ENCODE peak calls at places on chromosomes 16 and 17, in six cellular contexts. Y, D, K, T, Q and S are unnamed samples.

GRCh38 chr16:54522596-54522995 is 236.0 kb upstream of the IRX3 start:
- DNase-seq in Y (no peak), D (no peak), K (peak), T (no peak), Q (no peak), S (no peak)

GRCh38 chr17:2655526-2655925 is 56.0 kb downstream of the CLUH start:
- DNase-seq in Y (no peak), D (no peak), K (no peak), T (no peak), Q (no peak), S (no peak)

GRCh38 chr16:73172621-73173312 is 124.8 kb upstream of the ZFHX3 start:
- DNase-seq in Y (peak), D (peak), K (peak), T (no peak), Q (peak), S (no peak)

GRCh38 chr16:77657016-77657415 is 65.3 kb upstream of the NUDT7 start:
- DNase-seq in Y (no peak), D (no peak), K (no peak), T (peak), Q (no peak), S (no peak)

GRCh38 chr17:66950886-66951604 is 13.5 kb upstream of the CACNG4 start:
- DNase-seq in Y (no peak), D (no peak), K (no peak), T (no peak), Q (no peak), S (no peak)

GRCh38 chr17:83203472-83204221 is 124.2 kb downstream of the METRNL start:
- DNase-seq in Y (peak), D (no peak), K (no peak), T (no peak), Q (peak), S (no peak)

GRCh38 chr17:63966646-63967265 is 6.0 kb downstream of the SCN4A start:
- DNase-seq in Y (no peak), D (no peak), K (no peak), T (no peak), Q (no peak), S (no peak)

GRCh38 chr17:42354956-42355843 is 33.0 kb downstream of the STAT3 start:
- DNase-seq in Y (no peak), D (no peak), K (no peak), T (no peak), Q (no peak), S (no peak)

GRCh38 chr16:1258218-1258587 is 2.3 kb downstream of the TPSD1 start:
- DNase-seq in Y (no peak), D (no peak), K (no peak), T (peak), Q (no peak), S (no peak)

GRCh38 chr17:40253565-40253964 is 34.1 kb upstream of the CDC6 start:
- DNase-seq in Y (no peak), D (no peak), K (no peak), T (no peak), Q (no peak), S (no peak)

GRCh38 chr16:57192720-57193486 is 6.8 kb downstream of the RSPRY1 start:
- DNase-seq in Y (no peak), D (no peak), K (no peak), T (no peak), Q (no peak), S (no peak)

GRCh38 chr16:88453621-88454314 is 688 bp downstream of the ZFPM1 start:
- DNase-seq in Y (no peak), D (no peak), K (peak), T (peak), Q (no peak), S (no peak)

GRCh38 chr17:27807567-27808470 is 7.5 kb upstream of the NOS2 start:
- DNase-seq in Y (peak), D (no peak), K (peak), T (peak), Q (no peak), S (peak)

GRCh38 chr16:70700101-70701020 is 14.5 kb upstream of the MTSS2 start:
- DNase-seq in Y (no peak), D (no peak), K (no peak), T (no peak), Q (peak), S (no peak)

GRCh38 chr16:85839681-85840240 is 40.3 kb downstream of the COX4I1 start:
- DNase-seq in Y (no peak), D (no peak), K (no peak), T (no peak), Q (no peak), S (no peak)
- TF ChIP-seq POLR2A in Y (no peak), D (no peak), K (no peak), T (no peak), Q (no peak), S (no peak)

GRCh38 chr16:79814124-79814523 is 213.6 kb upstream of the MAF start:
- DNase-seq in Y (no peak), D (no peak), K (no peak), T (no peak), Q (no peak), S (no peak)

GRCh38 chr16:79811541-79811940 is 211.0 kb upstream of the MAF start:
- DNase-seq in Y (no peak), D (no peak), K (no peak), T (no peak), Q (no peak), S (no peak)

GRCh38 chr16:79809376-79809775 is 208.8 kb upstream of the MAF start:
- DNase-seq in Y (no peak), D (no peak), K (no peak), T (no peak), Q (no peak), S (no peak)

GRCh38 chr16:79808731-79809130 is 208.2 kb upstream of the MAF start:
- DNase-seq in Y (no peak), D (no peak), K (no peak), T (no peak), Q (no peak), S (no peak)

DNA sequence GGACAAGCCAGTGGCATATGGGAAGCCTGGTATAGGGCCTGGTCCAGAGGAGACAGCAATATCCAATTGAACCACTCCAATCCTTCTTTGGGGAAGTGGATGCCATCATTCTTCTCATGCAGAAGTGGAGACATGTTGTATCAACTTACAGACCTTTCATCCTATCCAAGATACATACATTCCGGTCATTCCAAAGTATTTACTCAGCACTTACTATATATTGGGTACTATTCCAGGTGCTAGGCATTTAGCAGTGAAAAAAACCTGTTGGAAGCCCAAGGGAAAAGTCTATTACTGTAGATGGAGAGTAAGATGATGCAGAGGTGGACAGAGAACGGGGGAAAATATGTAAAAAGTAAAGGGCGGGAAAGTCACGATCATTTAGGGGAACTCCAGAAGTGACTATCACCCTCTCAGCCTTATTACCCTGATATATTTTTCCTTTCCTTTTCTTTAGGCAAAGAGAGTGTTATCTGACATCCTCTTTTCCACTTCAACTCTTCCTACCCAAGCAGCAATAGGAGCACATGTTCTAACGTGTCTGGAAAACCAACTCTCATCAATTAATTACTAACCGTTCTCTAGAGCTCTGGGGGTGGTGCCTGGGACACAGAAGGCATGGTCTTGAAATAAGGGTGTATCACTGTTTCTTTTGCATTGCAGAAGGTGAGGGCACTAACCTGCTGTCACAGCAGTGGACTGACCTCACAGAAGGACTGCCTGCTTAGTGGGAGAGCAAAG is 210.1 kb upstream of the MAF start:
- DNase-seq in Y (no peak), D (no peak), K (no peak), T (no peak), Q (no peak), S (no peak)
- TF ChIP-seq POLR2A in Y (no peak), D (no peak), K (no peak), T (no peak), Q (no peak), S (no peak)

GRCh38 chr17:48605409-48605864 is 651 bp upstream of the HOXB6 start:
- DNase-seq in Y (no peak), D (no peak), K (no peak), T (no peak), Q (no peak), S (no peak)

GRCh38 chr17:48603959-48604769 is 622 bp downstream of the HOXB6 start:
- DNase-seq in Y (peak), D (no peak), K (peak), T (no peak), Q (no peak), S (no peak)

GRCh38 chr17:48605991-48606891 is 1.5 kb upstream of the HOXB6 start:
- DNase-seq in Y (no peak), D (no peak), K (no peak), T (no peak), Q (no peak), S (no peak)

GRCh38 chr17:48606892-48607241 is 2.1 kb upstream of the HOXB6 start:
- DNase-seq in Y (no peak), D (no peak), K (no peak), T (no peak), Q (no peak), S (no peak)

DNA sequence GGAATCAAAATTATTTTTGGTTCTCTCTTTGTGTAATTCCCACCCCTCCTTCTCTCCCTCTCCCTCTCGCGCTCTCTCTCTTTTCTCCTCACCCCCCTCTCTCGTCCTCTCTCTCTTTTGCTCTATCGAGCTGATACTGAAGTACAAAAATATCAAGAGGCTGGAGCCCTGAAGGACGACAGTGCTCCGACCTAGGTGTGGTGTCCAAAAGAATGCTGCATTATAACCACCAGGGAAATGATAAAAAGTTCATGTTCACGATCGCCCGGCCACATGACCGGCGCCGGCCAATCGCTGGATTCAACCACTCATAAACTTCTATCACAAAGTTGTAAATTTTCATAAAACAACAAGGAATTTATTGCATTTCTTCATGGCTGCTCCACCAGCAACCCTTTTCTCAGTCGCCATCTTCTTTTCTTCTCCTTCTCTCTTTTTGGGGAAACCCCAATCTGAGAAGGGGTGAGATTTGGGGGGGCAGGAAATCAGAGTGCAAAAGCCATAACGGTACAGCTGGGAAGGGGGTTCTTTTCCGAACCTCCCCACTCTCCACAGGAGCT is at the start of gene HOXB6:
- DNase-seq in Y (no peak), D (no peak), K (peak), T (no peak), Q (no peak), S (no peak)
- TF ChIP-seq POLR2A in Y (no peak), D (no peak), K (peak), T (no peak), Q (peak), S (no peak)

GRCh38 chr17:75261336-75262111 is at the start of the genes GGA3 and MRPS7:
- DNase-seq in Y (peak), D (peak), K (peak), T (peak), Q (peak), S (peak)

GRCh38 chr17:75263051-75263450 is 1.4 kb downstream of the MRPS7 start:
- DNase-seq in Y (no peak), D (no peak), K (no peak), T (peak), Q (no peak), S (no peak)

GRCh38 chr17:75265614-75266314 is 4.1 kb downstream of the MRPS7 start:
- DNase-seq in Y (no peak), D (no peak), K (no peak), T (no peak), Q (no peak), S (no peak)

GRCh38 chr17:75262112-75262606 is 480 bp downstream of the MRPS7 start:
- DNase-seq in Y (no peak), D (no peak), K (no peak), T (no peak), Q (no peak), S (no peak)

GRCh38 chr17:75260679-75261335 is 599 bp downstream of the GGA3 start:
- DNase-seq in Y (no peak), D (no peak), K (no peak), T (no peak), Q (no peak), S (no peak)
- TF ChIP-seq POLR2A in Y (no peak), D (no peak), K (no peak), T (no peak), Q (no peak), S (peak)

GRCh38 chr16:22786284-22786683 is 27.7 kb upstream of the HS3ST2 start:
- DNase-seq in Y (no peak), D (no peak), K (no peak), T (no peak), Q (no peak), S (no peak)

GRCh38 chr16:22787456-22788189 is 26.3 kb upstream of the HS3ST2 start:
- DNase-seq in Y (no peak), D (no peak), K (no peak), T (no peak), Q (no peak), S (no peak)

GRCh38 chr16:22789281-22789945 is 24.5 kb upstream of the HS3ST2 start:
- DNase-seq in Y (no peak), D (no peak), K (no peak), T (no peak), Q (no peak), S (no peak)

GRCh38 chr16:22786691-22787090 is 27.3 kb upstream of the HS3ST2 start:
- DNase-seq in Y (no peak), D (no peak), K (no peak), T (no peak), Q (no peak), S (no peak)

DNA sequence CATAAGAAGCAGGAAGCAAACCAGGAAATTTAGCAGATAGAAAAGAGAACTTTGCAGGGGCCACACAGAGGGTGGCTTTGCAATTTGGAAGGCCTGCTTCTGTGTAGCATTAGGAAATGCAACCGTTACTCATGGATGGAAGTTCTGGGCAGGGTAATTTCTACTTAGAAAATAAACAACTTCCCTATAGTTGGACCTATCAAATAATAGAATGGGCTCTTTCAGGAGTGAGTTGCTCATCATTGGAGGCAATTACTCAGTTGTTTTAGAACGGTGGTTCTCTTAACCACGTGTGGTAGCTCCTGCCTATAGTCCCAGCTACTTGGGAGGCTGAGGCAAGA is 25.8 kb upstream of the HS3ST2 start:
- DNase-seq in Y (no peak), D (no peak), K (no peak), T (no peak), Q (no peak), S (no peak)
- TF ChIP-seq POLR2A in Y (no peak), D (no peak), K (no peak), T (no peak), Q (no peak), S (no peak)